ENCODE peak calls at places on chromosome 9, in five cellular contexts. One of them, this sample, is unnamed.

GRCh38 chr9:79526149-79526672 is 45.6 kb upstream of the TLE4 start:
- DNase-seq in endodermal cell: no peak
- DNase-seq in neural progenitor cell: no peak
- DNase-seq in aorta: no peak
- DNase-seq in tibial artery: no peak
- DNase-seq in this sample: no peak

GRCh38 chr9:92208693-92209524 is 84.6 kb downstream of the IARS1 start:
- DNase-seq in endodermal cell: no peak
- DNase-seq in neural progenitor cell: no peak
- DNase-seq in aorta: no peak
- DNase-seq in tibial artery: no peak
- DNase-seq in this sample: no peak

GRCh38 chr9:101736723-101737122 is 1.7 kb downstream of the GRIN3A start:
- DNase-seq in endodermal cell: peak; percentile 91
- DNase-seq in neural progenitor cell: peak; percentile 73
- DNase-seq in aorta: peak; percentile 73
- DNase-seq in tibial artery: no peak
- DNase-seq in this sample: no peak

GRCh38 chr9:137759649-137760321 is 117.8 kb upstream of the CACNA1B start:
- DNase-seq in endodermal cell: no peak
- DNase-seq in neural progenitor cell: peak; percentile 86
- DNase-seq in aorta: no peak
- DNase-seq in tibial artery: no peak
- DNase-seq in this sample: no peak

GRCh38 chr9:80440724-80441123 is 869.0 kb downstream of the TLE4 start:
- DNase-seq in endodermal cell: no peak
- DNase-seq in neural progenitor cell: no peak
- DNase-seq in aorta: no peak
- DNase-seq in tibial artery: no peak
- DNase-seq in this sample: no peak

GRCh38 chr9:136693490-136694162 is 6.4 kb upstream of the AGPAT2 start:
- DNase-seq in endodermal cell: peak; percentile 76
- DNase-seq in neural progenitor cell: no peak
- DNase-seq in aorta: no peak
- DNase-seq in tibial artery: no peak
- DNase-seq in this sample: no peak

GRCh38 chr9:112443200-112443599 is 43.4 kb upstream of the KIAA1958 start:
- DNase-seq in endodermal cell: no peak
- DNase-seq in neural progenitor cell: peak; percentile 4
- DNase-seq in aorta: no peak
- DNase-seq in tibial artery: no peak
- DNase-seq in this sample: peak; percentile 13

GRCh38 chr9:13588151-13589043 is 308.9 kb upstream of the MPDZ start:
- DNase-seq in endodermal cell: no peak
- DNase-seq in neural progenitor cell: no peak
- DNase-seq in aorta: no peak
- DNase-seq in tibial artery: no peak
- DNase-seq in this sample: no peak

GRCh38 chr9:68619636-68620035 is 79.0 kb upstream of the TMEM252 start:
- DNase-seq in endodermal cell: no peak
- DNase-seq in neural progenitor cell: no peak
- DNase-seq in aorta: no peak
- DNase-seq in tibial artery: no peak
- DNase-seq in this sample: no peak

GRCh38 chr9:129201289-129201688 is 23.2 kb upstream of the IER5L start:
- DNase-seq in endodermal cell: no peak
- DNase-seq in neural progenitor cell: no peak
- DNase-seq in aorta: no peak
- DNase-seq in tibial artery: no peak
- DNase-seq in this sample: no peak

GRCh38 chr9:112112941-112113399 is 62.1 kb downstream of the SUSD1 start:
- DNase-seq in endodermal cell: peak; percentile 83
- DNase-seq in neural progenitor cell: peak; percentile 53
- DNase-seq in aorta: no peak
- DNase-seq in tibial artery: no peak
- DNase-seq in this sample: peak; percentile 9

GRCh38 chr9:73548201-73548600 is 396.5 kb downstream of the ANXA1 start:
- DNase-seq in endodermal cell: no peak
- DNase-seq in neural progenitor cell: peak; percentile 11
- DNase-seq in aorta: no peak
- DNase-seq in tibial artery: no peak
- DNase-seq in this sample: no peak

GRCh38 chr9:134314950-134315715 is 11.1 kb upstream of the RXRA start:
- DNase-seq in endodermal cell: peak; percentile 75
- DNase-seq in neural progenitor cell: peak; percentile 80
- DNase-seq in aorta: peak; percentile 69
- DNase-seq in tibial artery: peak; percentile 58
- DNase-seq in this sample: no peak

GRCh38 chr9:125889122-125889523 is 141.9 kb downstream of the PBX3 start:
- DNase-seq in endodermal cell: peak; percentile 65
- DNase-seq in neural progenitor cell: peak; percentile 44
- DNase-seq in aorta: peak; percentile 78
- DNase-seq in tibial artery: peak; percentile 54
- DNase-seq in this sample: no peak

GRCh38 chr9:134503301-134504105 is 138.1 kb upstream of the COL5A1 start:
- DNase-seq in endodermal cell: no peak
- DNase-seq in neural progenitor cell: no peak
- DNase-seq in aorta: peak; percentile 57
- DNase-seq in tibial artery: peak; percentile 43
- DNase-seq in this sample: no peak

GRCh38 chr9:117555964-117556629 is 141.2 kb upstream of the ASTN2 start:
- DNase-seq in endodermal cell: peak; percentile 95
- DNase-seq in neural progenitor cell: peak; percentile 70
- DNase-seq in aorta: peak; percentile 74
- DNase-seq in tibial artery: no peak
- DNase-seq in this sample: no peak

GRCh38 chr9:133370680-133371079 is 5.2 kb downstream of the SURF4 start:
- DNase-seq in endodermal cell: no peak
- DNase-seq in neural progenitor cell: no peak
- DNase-seq in aorta: no peak
- DNase-seq in tibial artery: no peak
- DNase-seq in this sample: no peak

GRCh38 chr9:30757723-30758122 is 1626.7 kb upstream of the ACO1 start:
- DNase-seq in endodermal cell: no peak
- DNase-seq in neural progenitor cell: no peak
- DNase-seq in aorta: no peak
- DNase-seq in tibial artery: no peak
- DNase-seq in this sample: no peak

GRCh38 chr9:93205045-93205768 is 21.3 kb downstream of the WNK2 start:
- DNase-seq in endodermal cell: no peak
- DNase-seq in neural progenitor cell: peak; percentile 80
- DNase-seq in aorta: peak; percentile 90
- DNase-seq in tibial artery: peak; percentile 84
- DNase-seq in this sample: no peak

GRCh38 chr9:127938298-127938690 is 640 bp upstream of the DPM2 start:
- DNase-seq in endodermal cell: peak; percentile 76
- DNase-seq in neural progenitor cell: no peak
- DNase-seq in aorta: no peak
- DNase-seq in tibial artery: no peak
- DNase-seq in this sample: peak; percentile 56

GRCh38 chr9:89558948-89559347 is 45.9 kb upstream of the GADD45G start:
- DNase-seq in endodermal cell: no peak
- DNase-seq in neural progenitor cell: no peak
- DNase-seq in aorta: no peak
- DNase-seq in tibial artery: no peak
- DNase-seq in this sample: no peak

GRCh38 chr9:32811251-32811650 is 27.9 kb downstream of the TMEM215 start:
- DNase-seq in endodermal cell: no peak
- DNase-seq in neural progenitor cell: no peak
- DNase-seq in aorta: no peak
- DNase-seq in tibial artery: no peak
- DNase-seq in this sample: no peak

GRCh38 chr9:78595200-78595945 is 298.4 kb downstream of the PSAT1 start:
- DNase-seq in endodermal cell: no peak
- DNase-seq in neural progenitor cell: no peak
- DNase-seq in aorta: no peak
- DNase-seq in tibial artery: no peak
- DNase-seq in this sample: no peak

GRCh38 chr9:136625101-136626065 is 37.3 kb upstream of the EGFL7 start:
- DNase-seq in endodermal cell: peak; percentile 79
- DNase-seq in neural progenitor cell: peak; percentile 75
- DNase-seq in aorta: peak; percentile 92
- DNase-seq in tibial artery: peak; percentile 94
- DNase-seq in this sample: no peak

GRCh38 chr9:5773324-5773999 is 59.5 kb downstream of the ERMP1 start:
- DNase-seq in endodermal cell: peak; percentile 48
- DNase-seq in neural progenitor cell: peak; percentile 19
- DNase-seq in aorta: no peak
- DNase-seq in tibial artery: no peak
- DNase-seq in this sample: no peak

GRCh38 chr9:115213777-115214428 is 95.9 kb upstream of the TNC start:
- DNase-seq in endodermal cell: no peak
- DNase-seq in neural progenitor cell: no peak
- DNase-seq in aorta: no peak
- DNase-seq in tibial artery: no peak
- DNase-seq in this sample: no peak

GRCh38 chr9:21404146-21404545 is 4.8 kb upstream of the IFNA8 start:
- DNase-seq in endodermal cell: no peak
- DNase-seq in neural progenitor cell: no peak
- DNase-seq in aorta: no peak
- DNase-seq in tibial artery: no peak
- DNase-seq in this sample: no peak

GRCh38 chr9:13974891-13975290 is 339.1 kb downstream of the NFIB start:
- DNase-seq in endodermal cell: no peak
- DNase-seq in neural progenitor cell: no peak
- DNase-seq in aorta: no peak
- DNase-seq in tibial artery: no peak
- DNase-seq in this sample: no peak

GRCh38 chr9:83266618-83267543 is 203.9 kb upstream of the RASEF start:
- DNase-seq in endodermal cell: peak; percentile 51
- DNase-seq in neural progenitor cell: no peak
- DNase-seq in aorta: no peak
- DNase-seq in tibial artery: no peak
- DNase-seq in this sample: no peak

GRCh38 chr9:122329592-122329991 is 41.2 kb upstream of the PTGS1 start:
- DNase-seq in endodermal cell: no peak
- DNase-seq in neural progenitor cell: no peak
- DNase-seq in aorta: no peak
- DNase-seq in tibial artery: no peak
- DNase-seq in this sample: no peak
- H3K27ac ChIP-seq in endodermal cell: no peak overlapping the region
- H3K27ac ChIP-seq in neural progenitor cell: no peak overlapping the region
- H3K27ac ChIP-seq in aorta: no peak overlapping the region
- H3K27ac ChIP-seq in tibial artery: no peak overlapping the region
- H3K27ac ChIP-seq in this sample: no peak overlapping the region

GRCh38 chr9:104912606-104913005 is 15.3 kb downstream of the ABCA1 start:
- DNase-seq in endodermal cell: peak; percentile 3
- DNase-seq in neural progenitor cell: no peak
- DNase-seq in aorta: no peak
- DNase-seq in tibial artery: no peak
- DNase-seq in this sample: no peak

GRCh38 chr9:104907278-104907951 is 20.5 kb downstream of the ABCA1 start:
- DNase-seq in endodermal cell: peak; percentile 25
- DNase-seq in neural progenitor cell: no peak
- DNase-seq in aorta: no peak
- DNase-seq in tibial artery: no peak
- DNase-seq in this sample: no peak

GRCh38 chr9:104915049-104915448 is 12.9 kb downstream of the ABCA1 start:
- DNase-seq in endodermal cell: peak; percentile 24
- DNase-seq in neural progenitor cell: no peak
- DNase-seq in aorta: no peak
- DNase-seq in tibial artery: no peak
- DNase-seq in this sample: no peak

GRCh38 chr9:104914458-104914857 is 13.5 kb downstream of the ABCA1 start:
- DNase-seq in endodermal cell: peak; percentile 5
- DNase-seq in neural progenitor cell: no peak
- DNase-seq in aorta: no peak
- DNase-seq in tibial artery: no peak
- DNase-seq in this sample: no peak

GRCh38 chr9:104911029-104911607 is 16.8 kb downstream of the ABCA1 start:
- DNase-seq in endodermal cell: peak; percentile 30
- DNase-seq in neural progenitor cell: no peak
- DNase-seq in aorta: no peak
- DNase-seq in tibial artery: no peak
- DNase-seq in this sample: no peak
- H3K27me3 ChIP-seq in endodermal cell: no peaks in the 10 kb centered on the region
- H3K27me3 ChIP-seq in neural progenitor cell: no peaks in the 10 kb centered on the region
- H3K27me3 ChIP-seq in aorta: no peaks in the 10 kb centered on the region
- H3K27me3 ChIP-seq in tibial artery: no peaks in the 10 kb centered on the region
- H3K27me3 ChIP-seq in this sample: no peaks in the 10 kb centered on the region

GRCh38 chr9:16413509-16414016 is 456.9 kb downstream of the BNC2 start:
- DNase-seq in endodermal cell: no peak
- DNase-seq in neural progenitor cell: no peak
- DNase-seq in aorta: no peak
- DNase-seq in tibial artery: no peak
- DNase-seq in this sample: no peak
- H3K27ac ChIP-seq in endodermal cell: no peak overlapping the region
- H3K27ac ChIP-seq in neural progenitor cell: no peak overlapping the region
- H3K27ac ChIP-seq in aorta: no peak overlapping the region
- H3K27ac ChIP-seq in tibial artery: no peak overlapping the region
- H3K27ac ChIP-seq in this sample: no peak overlapping the region

GRCh38 chr9:113951032-113951372 is 74.9 kb downstream of the ZNF618 start:
- DNase-seq in endodermal cell: no peak
- DNase-seq in neural progenitor cell: no peak
- DNase-seq in aorta: no peak
- DNase-seq in tibial artery: no peak
- DNase-seq in this sample: no peak

GRCh38 chr9:113950195-113951031 is 74.3 kb downstream of the ZNF618 start:
- DNase-seq in endodermal cell: no peak
- DNase-seq in neural progenitor cell: no peak
- DNase-seq in aorta: no peak
- DNase-seq in tibial artery: no peak
- DNase-seq in this sample: no peak

GRCh38 chr9:113943112-113944009 is 67.3 kb downstream of the ZNF618 start:
- DNase-seq in endodermal cell: no peak
- DNase-seq in neural progenitor cell: no peak
- DNase-seq in aorta: no peak
- DNase-seq in tibial artery: no peak
- DNase-seq in this sample: no peak

GRCh38 chr9:113949206-113950078 is 73.3 kb downstream of the ZNF618 start:
- DNase-seq in endodermal cell: no peak
- DNase-seq in neural progenitor cell: no peak
- DNase-seq in aorta: no peak
- DNase-seq in tibial artery: no peak
- DNase-seq in this sample: no peak

GRCh38 chr9:113946496-113947115 is 70.5 kb downstream of the ZNF618 start:
- DNase-seq in endodermal cell: no peak
- DNase-seq in neural progenitor cell: no peak
- DNase-seq in aorta: no peak
- DNase-seq in tibial artery: no peak
- DNase-seq in this sample: no peak
- H3K27me3 ChIP-seq in endodermal cell: no peaks in the 10 kb centered on the region
- H3K27me3 ChIP-seq in neural progenitor cell: no peaks in the 10 kb centered on the region
- H3K27me3 ChIP-seq in aorta: no peaks in the 10 kb centered on the region
- H3K27me3 ChIP-seq in tibial artery: no peaks in the 10 kb centered on the region
- H3K27me3 ChIP-seq in this sample: no peaks in the 10 kb centered on the region